ENCODE peak calls at places on chromosomes 7 and 10, in four cellular contexts. Z is endodermal cell, V is left ventricle myocardium superior, L is SW480. A is an unnamed sample.

GRCh38 chr10:132836832-132837540 is 51.0 kb upstream of the NKX6-2 start:
- DNase-seq in Z (peak; percentile 82), L (peak; percentile 12), V (peak; percentile 50), A (no peak)

GRCh38 chr7:148939128-148939747 is 55.1 kb upstream of the EZH2 start:
- DNase-seq in V (no peak), Z (no peak), L (no peak), A (no peak)

GRCh38 chr7:1667566-1668485 is 2.3 kb upstream of the ELFN1 start:
- DNase-seq in V (peak; percentile 57), L (no peak), Z (peak; percentile 79), A (no peak)

GRCh38 chr10:99328579-99329237 is 448 bp upstream of the CNNM1 start:
- DNase-seq in Z (no peak), V (no peak), L (no peak), A (no peak)

GRCh38 chr10:13272164-13272571 is 27.7 kb downstream of the PHYH start:
- DNase-seq in L (no peak), V (peak; percentile 66), Z (peak; percentile 57), A (no peak)

GRCh38 chr10:60955957-60956425 is 12.0 kb upstream of the RHOBTB1 start:
- DNase-seq in Z (no peak), V (no peak), L (no peak), A (no peak)

GRCh38 chr10:100020161-100020882 is 10.6 kb upstream of the DNMBP start:
- DNase-seq in V (no peak), Z (no peak), L (no peak), A (peak; percentile 35)

GRCh38 chr10:114629824-114630430 is 28.1 kb downstream of the ABLIM1 start:
- DNase-seq in V (no peak), L (no peak), Z (no peak), A (no peak)

GRCh38 chr10:132311338-132311939 is 3.7 kb upstream of the STK32C start:
- DNase-seq in V (no peak), L (no peak), Z (peak; percentile 77), A (no peak)

GRCh38 chr7:27944626-27945025 is 204.7 kb downstream of the TAX1BP1 start:
- DNase-seq in L (no peak), V (no peak), Z (no peak), A (no peak)

GRCh38 chr10:128859738-128860386 is 607.2 kb upstream of the MGMT start:
- DNase-seq in V (no peak), Z (peak; percentile 69), L (peak; percentile 18), A (no peak)

GRCh38 chr7:105802611-105803520 is 73.5 kb downstream of the ATXN7L1 start:
- DNase-seq in Z (no peak), V (no peak), L (no peak), A (no peak)

GRCh38 chr7:131383417-131383816 is 55.7 kb downstream of the MKLN1 start:
- DNase-seq in V (no peak), Z (no peak), L (no peak), A (no peak)

GRCh38 chr10:95360122-95360715 is 69.4 kb upstream of the PDLIM1 start:
- DNase-seq in V (no peak), Z (no peak), L (peak; percentile 17), A (no peak)

GRCh38 chr7:158828343-158829020 is 827 bp downstream of the ESYT2 start:
- DNase-seq in L (no peak), Z (peak; percentile 90), V (peak; percentile 65), A (no peak)

GRCh38 chr10:70671619-70672164 is 614 bp upstream of the ADAMTS14 start:
- DNase-seq in Z (no peak), V (no peak), L (no peak), A (no peak)

GRCh38 chr10:103204353-103205255 is 11.5 kb upstream of the NT5C2 start:
- DNase-seq in Z (peak; percentile 96), L (no peak), V (no peak), A (no peak)

GRCh38 chr10:130127612-130128607 is 8.3 kb upstream of the GLRX3 start:
- DNase-seq in L (peak; percentile 64), V (peak; percentile 43), Z (peak; percentile 91), A (peak; percentile 5)

GRCh38 chr10:30151581-30152389 is 92.4 kb upstream of the JCAD start:
- DNase-seq in Z (peak; percentile 62), V (peak; percentile 30), L (peak; percentile 95), A (no peak)

GRCh38 chr7:90412458-90413184 is 9.4 kb downstream of the CLDN12 start:
- DNase-seq in V (no peak), L (peak; percentile 59), Z (peak; percentile 85), A (no peak)

GRCh38 chr10:13716161-13717071 is 129.7 kb downstream of the PRPF18 start:
- DNase-seq in L (no peak), Z (no peak), V (peak; percentile 49), A (no peak)

GRCh38 chr7:2296830-2297229 is 17.4 kb downstream of the SNX8 start:
- DNase-seq in Z (no peak), L (no peak), V (no peak), A (no peak)

GRCh38 chr7:36896418-36896817 is 172.1 kb upstream of the AOAH start:
- DNase-seq in L (no peak), V (no peak), Z (no peak), A (no peak)

GRCh38 chr7:155660059-155660757 is 15.7 kb downstream of the RBM33 start:
- DNase-seq in Z (no peak), L (no peak), V (no peak), A (no peak)

GRCh38 chr10:75740541-75740940 is 309.1 kb downstream of the LRMDA start:
- DNase-seq in L (no peak), V (no peak), Z (no peak), A (no peak)

GRCh38 chr7:47571355-47572100 is 10.4 kb downstream of the TNS3 start:
- DNase-seq in L (peak; percentile 84), Z (peak; percentile 55), V (peak; percentile 90), A (no peak)

GRCh38 chr10:26269754-26270153 is 53.2 kb downstream of the GAD2 start:
- DNase-seq in Z (peak; percentile 54), L (peak; percentile 69), V (no peak), A (peak; percentile 4)

GRCh38 chr10:78471723-78472541 is 438.3 kb downstream of the RPS24 start:
- DNase-seq in L (peak; percentile 51), Z (no peak), V (no peak), A (no peak)

GRCh38 chr10:95308389-95309302 is 17.8 kb upstream of the PDLIM1 start:
- DNase-seq in L (peak; percentile 84), Z (peak; percentile 89), V (peak; percentile 68), A (no peak)

GRCh38 chr10:118545381-118545780 is 50.1 kb downstream of the PRLHR start:
- DNase-seq in Z (no peak), V (no peak), L (no peak), A (no peak)

GRCh38 chr10:112792487-112793196 is 157.4 kb upstream of the TCF7L2 start:
- DNase-seq in Z (no peak), L (no peak), V (peak; percentile 61), A (no peak)

A was measured in NCI-H187.